ENCODE peak calls at places on chromosome 11, in five cellular contexts. N, P, W, O and I are unnamed samples.
A peak's percentile ranks its signal among the peaks of the same experiment; 100 is the strongest.

GRCh38 chr11:75051043-75051442 is 45.6 kb downstream of the OR2AT4 start:
- DNase-seq in W (no peak), P (no peak), N (no peak), O (no peak), I (no peak)

GRCh38 chr11:95674669-95675358 is 114.8 kb downstream of the FAM76B start:
- DNase-seq in P (no peak), O (no peak), N (no peak), W (no peak), I (no peak)

GRCh38 chr11:35031869-35032268 is 107.1 kb upstream of the CD44 start:
- DNase-seq in W (no peak), P (no peak), O (no peak), N (no peak), I (no peak)

GRCh38 chr11:93330446-93330984 is at the start of gene DEUP1:
- DNase-seq in P (peak; percentile 58), O (no peak), W (peak; percentile 83), N (no peak), I (peak; percentile 9)

GRCh38 chr11:121417607-121418006 is 34.5 kb upstream of the SORL1 start:
- DNase-seq in P (no peak), N (no peak), W (no peak), O (no peak), I (no peak)

GRCh38 chr11:120746836-120747609 is 235.5 kb downstream of the GRIK4 start:
- DNase-seq in W (no peak), P (no peak), O (no peak), N (no peak), I (no peak)

GRCh38 chr11:110951609-110952008 is 239.4 kb upstream of the ARHGAP20 start:
- DNase-seq in N (no peak), O (no peak), W (no peak), P (no peak), I (no peak)

GRCh38 chr11:63501236-63501635 is 4.6 kb upstream of the LGALS12 start:
- DNase-seq in W (no peak), P (no peak), O (no peak), N (no peak), I (no peak)

GRCh38 chr11:32326522-32326921 is 108.8 kb downstream of the WT1 start:
- DNase-seq in O (no peak), W (no peak), N (no peak), P (no peak), I (no peak)

GRCh38 chr11:111691731-111692130 is 74.5 kb downstream of the PPP2R1B start:
- DNase-seq in W (no peak), N (no peak), P (no peak), O (no peak), I (no peak)

GRCh38 chr11:106021967-106022794 is at the start of gene MSANTD4:
- DNase-seq in N (peak; percentile 93), O (peak; percentile 94), P (peak; percentile 96), W (peak; percentile 99), I (peak; percentile 100)

GRCh38 chr11:66478823-66479740 is 1.2 kb upstream of the DPP3 start:
- DNase-seq in P (no peak), N (no peak), O (peak; percentile 24), W (peak; percentile 85), I (peak; percentile 16)

GRCh38 chr11:115497303-115497702 is 6.9 kb downstream of the CADM1 start:
- DNase-seq in P (no peak), N (no peak), W (no peak), O (no peak), I (no peak)

GRCh38 chr11:66820381-66820780 is 22.9 kb upstream of the RCE1 start:
- DNase-seq in N (no peak), O (no peak), P (no peak), W (no peak), I (no peak)

GRCh38 chr11:9015677-9016076 is 11.9 kb upstream of the NRIP3 start:
- DNase-seq in W (no peak), O (peak; percentile 44), P (peak; percentile 65), N (peak; percentile 49), I (peak; percentile 70)

GRCh38 chr11:72584933-72585597 is 89.2 kb downstream of the PDE2A start:
- DNase-seq in O (no peak), W (peak; percentile 34), N (no peak), P (no peak), I (no peak)